ENCODE peak calls at places on chromosome 12, in nine cellular contexts. Y, X, D, P, L, K, A, W and U are unnamed samples. For H3K36me3, the result is how much of the 10 kb centered on the place peaks cover.

GRCh38 chr12:93361159-93361919 is 16.4 kb upstream of the NUDT4 start:
- DNase-seq in Y (peak), X (peak), D (peak), P (peak), L (no peak), K (no peak), A (no peak), W (no peak), U (peak)

GRCh38 chr12:89461649-89462612 is 62.7 kb downstream of the GALNT4 start:
- DNase-seq in Y (peak), X (peak), D (no peak), P (no peak), L (peak), K (peak), A (no peak), W (peak), U (peak)

GRCh38 chr12:54364413-54364812 is at the start of gene GPR84:
- DNase-seq in Y (no peak), X (no peak), D (no peak), P (no peak), L (no peak), K (no peak), A (no peak), W (no peak), U (no peak)

GRCh38 chr12:47805417-47805816 is 14.3 kb downstream of the HDAC7 start:
- DNase-seq in Y (no peak), X (no peak), D (no peak), P (no peak), L (no peak), K (no peak), A (no peak), W (no peak), U (no peak)

GRCh38 chr12:64147860-64148259 is 74.2 kb downstream of the KICS2 start:
- DNase-seq in Y (peak), X (peak), D (no peak), P (no peak), L (no peak), K (no peak), A (no peak), W (no peak), U (no peak)

GRCh38 chr12:121441555-121441954 is 41.6 kb downstream of the RNF34 start:
- DNase-seq in Y (no peak), X (no peak), D (no peak), P (no peak), L (no peak), K (no peak), A (no peak), W (no peak), U (no peak)

GRCh38 chr12:16946691-16947090 is 340.7 kb upstream of the LMO3 start:
- DNase-seq in Y (no peak), X (no peak), D (no peak), P (no peak), L (no peak), K (no peak), A (no peak), W (no peak), U (no peak)

GRCh38 chr12:64450057-64450640 is 1.8 kb upstream of the TBK1 start:
- DNase-seq in Y (no peak), X (no peak), D (no peak), P (no peak), L (no peak), K (no peak), A (no peak), W (no peak), U (no peak)

GRCh38 chr12:79515526-79515935 is 175.2 kb downstream of the PAWR start:
- DNase-seq in Y (peak), X (peak), D (no peak), P (no peak), L (no peak), K (no peak), A (no peak), W (no peak), U (no peak)

GRCh38 chr12:62933220-62933870 is 1.6 kb downstream of the PPM1H start:
- DNase-seq in Y (no peak), X (no peak), D (peak), P (peak), L (no peak), K (peak), A (no peak), W (peak), U (no peak)

GRCh38 chr12:12336049-12336411 is 14.0 kb downstream of the MANSC1 start:
- DNase-seq in Y (peak), X (peak), D (no peak), P (peak), L (no peak), K (peak), A (no peak), W (no peak), U (no peak)

GRCh38 chr12:43009307-43009706 is 419.8 kb upstream of the PRICKLE1 start:
- DNase-seq in Y (peak), X (peak), D (no peak), P (no peak), L (no peak), K (no peak), A (no peak), W (no peak), U (no peak)

GRCh38 chr12:109736552-109737108 is 23.0 kb downstream of the FAM222A start:
- DNase-seq in Y (peak), X (peak), D (peak), P (peak), L (no peak), K (peak), A (peak), W (peak), U (peak)

GRCh38 chr12:127500513-127500912 is 766.5 kb upstream of the TMEM132C start:
- DNase-seq in Y (no peak), X (no peak), D (no peak), P (no peak), L (no peak), K (no peak), A (no peak), W (no peak), U (no peak)

GRCh38 chr12:106109168-106109910 is 29.4 kb downstream of the NUAK1 start:
- DNase-seq in Y (no peak), X (no peak), D (no peak), P (no peak), L (no peak), K (no peak), A (no peak), W (no peak), U (no peak)

GRCh38 chr12:51421266-51421884 is 3.3 kb upstream of the SLC4A8 start:
- DNase-seq in Y (peak), X (peak), D (no peak), P (peak), L (peak), K (peak), A (no peak), W (peak), U (peak)

GRCh38 chr12:46445551-46446235 is 73.1 kb upstream of the SLC38A2 start:
- DNase-seq in Y (no peak), X (no peak), D (no peak), P (no peak), L (no peak), K (no peak), A (no peak), W (no peak), U (no peak)

GRCh38 chr12:104143002-104143401 is 5.0 kb upstream of the NFYB start:
- DNase-seq in Y (no peak), X (no peak), D (no peak), P (no peak), L (no peak), K (no peak), A (no peak), W (no peak), U (no peak)

GRCh38 chr12:62468394-62468793 is 1.8 kb downstream of the MON2 start:
- DNase-seq in Y (no peak), X (no peak), D (no peak), P (no peak), L (no peak), K (no peak), A (no peak), W (no peak), U (no peak)

GRCh38 chr12:65895759-65896656 is 71.7 kb downstream of the HMGA2 start:
- DNase-seq in Y (peak), X (peak), D (no peak), P (no peak), L (peak), K (peak), A (no peak), W (peak), U (no peak)

GRCh38 chr12:25151476-25151875 is 43.5 kb downstream of the DNAI7 start:
- DNase-seq in Y (peak), X (peak), D (peak), P (peak), L (no peak), K (peak), A (no peak), W (peak), U (peak)

GRCh38 chr12:123038486-123038885 is 58.0 kb downstream of the ARL6IP4 start:
- DNase-seq in Y (no peak), X (no peak), D (no peak), P (no peak), L (no peak), K (no peak), A (no peak), W (no peak), U (no peak)

GRCh38 chr12:3683670-3684069 is 69.2 kb downstream of the CRACR2A start:
- DNase-seq in Y (peak), X (peak), D (no peak), P (no peak), L (no peak), K (no peak), A (no peak), W (no peak), U (no peak)

GRCh38 chr12:6337958-6338406 is 3.9 kb downstream of the TNFRSF1A start:
- DNase-seq in Y (peak), X (peak), D (no peak), P (no peak), L (no peak), K (no peak), A (no peak), W (no peak), U (no peak)

GRCh38 chr12:38138225-38139221 is 178.1 kb upstream of the ALG10B start:
- DNase-seq in Y (peak), X (peak), D (no peak), P (peak), L (peak), K (peak), A (no peak), W (peak), U (no peak)

GRCh38 chr12:122194804-122195203 is 8.7 kb upstream of the B3GNT4 start:
- DNase-seq in Y (no peak), X (no peak), D (no peak), P (no peak), L (no peak), K (no peak), A (no peak), W (no peak), U (no peak)

GRCh38 chr12:52050771-52051541 is at the start of gene NR4A1:
- DNase-seq in Y (peak), X (peak), D (peak), P (peak), L (peak), K (peak), A (peak), W (peak), U (no peak)

GRCh38 chr12:93243689-93244513 is 133.8 kb upstream of the NUDT4 start:
- DNase-seq in Y (peak), X (peak), D (no peak), P (peak), L (no peak), K (peak), A (no peak), W (no peak), U (peak)

GRCh38 chr12:54231236-54231635 is 42.5 kb upstream of the SMUG1 start:
- DNase-seq in Y (no peak), X (no peak), D (no peak), P (no peak), L (no peak), K (no peak), A (no peak), W (no peak), U (no peak)

GRCh38 chr12:52836042-52836466 is 1.9 kb upstream of the KRT79 start:
- DNase-seq in Y (peak), X (peak), D (no peak), P (no peak), L (no peak), K (no peak), A (peak), W (no peak), U (no peak)

GRCh38 chr12:94062796-94063635 is 85.4 kb upstream of the PLXNC1 start:
- DNase-seq in Y (no peak), X (no peak), D (no peak), P (peak), L (no peak), K (no peak), A (peak), W (no peak), U (no peak)

GRCh38 chr12:120356567-120357030 is 12.4 kb downstream of the MSI1 start:
- DNase-seq in Y (peak), X (peak), D (peak), P (peak), L (peak), K (peak), A (peak), W (peak), U (peak)

GRCh38 chr12:131487379-131488129 is 223.3 kb upstream of the SFSWAP start:
- DNase-seq in Y (no peak), X (no peak), D (no peak), P (no peak), L (no peak), K (no peak), A (no peak), W (no peak), U (no peak)

GRCh38 chr12:19707948-19708409 is 268.7 kb downstream of the AEBP2 start:
- DNase-seq in Y (peak), X (peak), D (no peak), P (no peak), L (peak), K (no peak), A (no peak), W (no peak), U (no peak)

GRCh38 chr12:122659579-122659978 is 43.6 kb downstream of the HCAR2 start:
- DNase-seq in Y (no peak), X (no peak), D (peak), P (peak), L (no peak), K (no peak), A (no peak), W (no peak), U (no peak)

GRCh38 chr12:107144990-107145389 is 51.6 kb upstream of the CRY1 start:
- DNase-seq in Y (peak), X (peak), D (no peak), P (no peak), L (no peak), K (no peak), A (no peak), W (peak), U (no peak)

GRCh38 chr12:72098622-72099021 is 160.0 kb downstream of the TPH2 start:
- DNase-seq in Y (peak), X (peak), D (no peak), P (no peak), L (no peak), K (no peak), A (no peak), W (no peak), U (peak)

GRCh38 chr12:44573723-44574122 is 302.4 kb downstream of the NELL2 start:
- DNase-seq in Y (no peak), X (no peak), D (no peak), P (no peak), L (no peak), K (no peak), A (no peak), W (no peak), U (no peak)

GRCh38 chr12:4643747-4644146 is 5.1 kb downstream of the AKAP3 start:
- DNase-seq in Y (no peak), X (no peak), D (no peak), P (no peak), L (no peak), K (no peak), A (no peak), W (no peak), U (no peak)

GRCh38 chr12:1629338-1630080 is 478 bp downstream of the WNT5B start:
- DNase-seq in Y (no peak), X (no peak), D (no peak), P (peak), L (no peak), K (peak), A (no peak), W (peak), U (no peak)
- TF ChIP-seq CTCF in Y (peak), X (no peak), D (peak), P (no peak), L (no peak), K (no peak), A (no peak), W (no peak), U (peak)

GRCh38 chr12:50265770-50266524 is 17.4 kb downstream of the LIMA1 start:
- DNase-seq in Y (no peak), X (no peak), D (no peak), P (no peak), L (no peak), K (no peak), A (no peak), W (no peak), U (no peak)
- H3K36me3 ChIP-seq in Y (under half), X (under half), D (under half), P (under half), L (under half), K (under half), A (under half), W (under half), U (under half)

DNA sequence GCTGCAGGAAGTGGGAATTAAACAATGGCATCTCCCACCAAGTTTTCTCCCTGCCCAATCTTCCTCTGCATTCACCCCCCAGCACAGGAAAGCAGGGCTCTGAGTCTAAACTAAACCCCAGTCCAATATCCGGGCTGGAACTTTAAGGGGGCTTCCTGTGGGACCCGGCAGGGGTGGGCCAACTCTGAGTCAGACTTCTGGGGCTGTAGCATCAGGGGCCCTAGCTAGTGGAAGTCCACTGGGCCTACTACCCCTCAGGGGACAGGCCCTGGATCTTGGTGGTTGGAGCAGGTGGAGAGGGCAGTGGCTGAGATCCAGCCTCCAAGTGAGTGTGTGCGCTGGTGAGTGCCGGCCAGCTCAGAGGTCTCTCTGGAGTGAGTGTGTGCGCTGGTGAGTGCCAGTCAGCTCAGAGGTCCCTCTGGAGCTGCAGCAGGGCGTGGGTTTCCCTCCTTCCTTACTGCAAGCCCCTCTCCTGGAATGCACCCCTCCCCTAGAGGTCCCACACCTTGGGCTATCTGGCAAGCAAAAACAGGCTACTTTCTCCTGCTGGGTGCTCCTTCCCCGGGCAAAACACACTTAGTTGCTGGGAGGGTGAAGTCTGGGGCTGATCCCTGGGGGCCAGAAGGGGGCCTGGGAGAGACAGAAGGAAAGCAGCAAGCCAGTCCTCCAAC is 5.6 kb upstream of the LHX5 start:
- DNase-seq in Y (no peak), X (no peak), D (no peak), P (no peak), L (no peak), K (no peak), A (no peak), W (peak), U (no peak)
- H3K4me3 ChIP-seq in Y (no peak), X (no peak), D (no peak), P (no peak), L (no peak), K (no peak), A (no peak), W (peak), U (no peak)

DNA sequence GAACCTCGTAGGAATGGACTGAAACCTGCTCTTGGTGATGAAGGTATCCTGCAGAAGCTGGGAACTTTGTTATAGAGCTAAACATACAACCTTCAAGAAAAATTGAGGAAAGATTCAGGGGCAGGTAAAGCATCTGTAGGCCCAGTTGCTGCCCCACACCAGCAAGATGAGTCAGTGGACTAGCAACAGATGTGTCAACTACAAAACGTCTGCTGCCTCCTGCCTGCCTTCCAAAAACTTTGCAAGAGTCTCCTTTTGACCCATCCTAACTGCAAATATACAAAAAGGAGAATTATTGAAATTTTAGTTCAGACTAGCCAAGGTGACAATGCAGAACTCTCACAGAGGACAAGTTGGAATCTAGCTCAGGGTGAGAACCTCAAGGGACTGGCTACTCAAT is 60.9 kb upstream of the TMTC1 start:
- DNase-seq in Y (no peak), X (no peak), D (no peak), P (no peak), L (no peak), K (no peak), A (no peak), W (no peak), U (no peak)
- TF ChIP-seq CTCF in Y (peak), X (no peak), D (no peak), P (no peak), L (no peak), K (no peak), A (no peak), W (no peak), U (no peak)